ENCODE peak calls at places on chromosomes 6 and 20, in five cellular contexts. M is K562, Y is HCT116, O is endothelial cell of umbilical vein, Q is A549. E is an unnamed sample.

GRCh38 chr6:53352360-53352759 is 3.6 kb upstream of the ELOVL5 start:
- DNase-seq in M (peak), Y (no peak), O (no peak), Q (no peak), E (no peak)

GRCh38 chr6:149851461-149851860 is 12.7 kb downstream of the LRP11 start:
- DNase-seq in M (no peak), Y (no peak), O (no peak), Q (no peak), E (no peak)

GRCh38 chr6:135817035-135817434 is 34.5 kb upstream of the PDE7B start:
- DNase-seq in M (no peak), Y (no peak), O (no peak), Q (no peak), E (no peak)

GRCh38 chr20:23047738-23048214 is 1.7 kb downstream of the THBD start:
- DNase-seq in M (no peak), Y (no peak), O (peak), Q (no peak), E (no peak)

GRCh38 chr6:156598316-156598715 is 178.9 kb upstream of the ARID1B start:
- DNase-seq in M (no peak), Y (no peak), O (no peak), Q (no peak), E (no peak)

GRCh38 chr20:58709013-58709702 is 16.6 kb downstream of the NPEPL1 start:
- DNase-seq in M (no peak), Y (no peak), O (no peak), Q (no peak), E (peak)

GRCh38 chr6:34650823-34651222 is 45.7 kb downstream of the ILRUN start:
- DNase-seq in M (no peak), Y (no peak), O (no peak), Q (no peak), E (no peak)

GRCh38 chr6:40845588-40845987 is 193.4 kb downstream of the UNC5CL start:
- DNase-seq in M (peak), Y (peak), O (peak), Q (peak), E (no peak)

GRCh38 chr6:53377793-53378192 is 29.0 kb upstream of the ELOVL5 start:
- DNase-seq in M (no peak), Y (no peak), O (no peak), Q (no peak), E (no peak)

GRCh38 chr20:53795170-53795569 is 201.5 kb upstream of the ZNF217 start:
- DNase-seq in M (no peak), Y (no peak), O (no peak), Q (no peak), E (no peak)

GRCh38 chr6:80132942-80133517 is 26.6 kb downstream of the BCKDHB start:
- DNase-seq in M (peak), Y (peak), O (peak), Q (peak), E (peak)

GRCh38 chr6:136059308-136059707 is 190.8 kb downstream of the MTFR2 start:
- DNase-seq in M (no peak), Y (no peak), O (no peak), Q (no peak), E (no peak)

GRCh38 chr20:32792316-32792715 is 27.4 kb upstream of the MAPRE1 start:
- DNase-seq in M (no peak), Y (no peak), O (no peak), Q (no peak), E (no peak)

GRCh38 chr6:35718354-35718695 is 18.5 kb upstream of the ARMC12 start:
- DNase-seq in M (no peak), Y (no peak), O (no peak), Q (no peak), E (no peak)

DNA sequence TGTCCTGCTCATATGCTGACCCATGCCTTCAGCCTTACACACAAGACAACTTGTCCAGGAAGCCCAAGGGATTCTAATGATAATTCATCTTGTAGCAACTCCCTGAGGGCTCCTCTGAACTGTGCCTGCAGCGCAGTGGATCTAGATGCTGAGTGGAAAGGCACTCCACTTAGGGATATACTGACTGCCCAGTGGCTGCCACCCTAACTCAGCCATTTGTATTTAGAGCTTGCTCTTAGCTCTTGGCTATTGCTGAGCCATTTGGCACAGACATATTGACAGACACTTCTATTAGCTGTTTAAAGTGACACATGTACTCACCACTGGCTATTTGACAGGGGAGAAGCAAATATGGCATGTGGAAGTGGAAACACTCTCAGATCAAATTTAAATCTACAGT is 278.3 kb upstream of the SGK1 start:
- DNase-seq in M (no peak), Y (no peak), O (no peak), Q (no peak), E (no peak)
- TF ChIP-seq MAX in M (no peak), Y (no peak), O (no peak), Q (no peak), E (no peak)

DNA sequence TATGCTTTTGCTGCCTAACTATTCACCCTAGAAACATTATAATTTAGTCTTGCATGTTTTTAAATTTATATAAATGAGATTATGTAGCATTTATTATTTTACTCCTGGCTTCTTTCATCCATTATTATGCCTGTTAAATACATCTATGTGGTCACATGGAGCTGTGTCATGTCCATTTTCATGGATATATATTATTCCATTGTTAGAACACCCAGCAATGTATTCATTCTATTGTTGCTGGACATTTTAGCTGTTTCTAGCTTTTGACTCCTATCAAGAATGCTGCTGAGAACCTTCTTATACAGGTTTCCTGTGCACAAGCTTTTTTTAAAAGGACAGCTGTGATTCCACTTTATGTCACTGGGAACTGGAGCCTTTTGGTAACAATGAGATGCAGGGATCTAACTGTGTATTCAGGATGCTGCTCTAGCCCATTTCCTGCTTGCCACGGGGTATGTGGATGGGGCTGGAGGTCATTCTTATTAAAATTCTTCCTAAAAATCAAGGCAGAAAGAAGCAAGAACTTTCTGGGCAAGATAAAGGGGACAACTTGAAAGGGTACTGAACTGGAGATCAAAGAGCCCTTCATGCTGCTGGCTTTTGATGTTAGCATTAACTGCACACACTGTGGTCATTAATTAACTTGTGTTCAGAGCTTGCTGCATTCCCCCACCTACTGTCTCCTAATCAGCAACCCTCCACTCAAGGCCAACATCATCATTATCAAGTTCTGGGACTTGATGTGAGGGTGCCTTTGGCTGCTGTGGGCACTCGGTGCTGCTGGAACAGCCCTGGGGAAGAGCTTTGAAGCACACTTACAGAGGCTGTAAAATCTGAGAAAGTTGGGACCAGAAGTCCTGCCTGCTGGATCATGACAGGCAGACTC is 96.6 kb upstream of the AKIRIN2 start:
- DNase-seq in M (no peak), Y (no peak), O (no peak), Q (no peak), E (no peak)
- TF ChIP-seq MAX in M (no peak), Y (no peak), O (no peak), Q (no peak), E (no peak)

GRCh38 chr6:33623895-33624381 is 2.8 kb downstream of the ITPR3 start:
- DNase-seq in M (no peak), Y (no peak), O (no peak), Q (no peak), E (no peak)

GRCh38 chr6:33620158-33620583 is 951 bp upstream of the ITPR3 start:
- DNase-seq in M (peak), Y (no peak), O (peak), Q (no peak), E (peak)

GRCh38 chr6:33620584-33621395 is at the start of gene ITPR3:
- DNase-seq in M (peak), Y (peak), O (peak), Q (peak), E (peak)

GRCh38 chr6:33622456-33623431 is 1.6 kb downstream of the ITPR3 start:
- DNase-seq in M (peak), Y (no peak), O (no peak), Q (no peak), E (no peak)

GRCh38 chr6:33621396-33622388 is 570 bp downstream of the ITPR3 start:
- DNase-seq in M (peak), Y (no peak), O (peak), Q (no peak), E (no peak)
- TF ChIP-seq MAX in M (peak), Y (no peak), O (no peak), Q (no peak), E (no peak)

GRCh38 chr6:152954443-152954842 is 28.4 kb downstream of the FBXO5 start:
- DNase-seq in M (peak), Y (no peak), O (no peak), Q (no peak), E (no peak)
- TF ChIP-seq MAX in M (no peak), Y (no peak), O (no peak), Q (no peak), E (no peak)

DNA sequence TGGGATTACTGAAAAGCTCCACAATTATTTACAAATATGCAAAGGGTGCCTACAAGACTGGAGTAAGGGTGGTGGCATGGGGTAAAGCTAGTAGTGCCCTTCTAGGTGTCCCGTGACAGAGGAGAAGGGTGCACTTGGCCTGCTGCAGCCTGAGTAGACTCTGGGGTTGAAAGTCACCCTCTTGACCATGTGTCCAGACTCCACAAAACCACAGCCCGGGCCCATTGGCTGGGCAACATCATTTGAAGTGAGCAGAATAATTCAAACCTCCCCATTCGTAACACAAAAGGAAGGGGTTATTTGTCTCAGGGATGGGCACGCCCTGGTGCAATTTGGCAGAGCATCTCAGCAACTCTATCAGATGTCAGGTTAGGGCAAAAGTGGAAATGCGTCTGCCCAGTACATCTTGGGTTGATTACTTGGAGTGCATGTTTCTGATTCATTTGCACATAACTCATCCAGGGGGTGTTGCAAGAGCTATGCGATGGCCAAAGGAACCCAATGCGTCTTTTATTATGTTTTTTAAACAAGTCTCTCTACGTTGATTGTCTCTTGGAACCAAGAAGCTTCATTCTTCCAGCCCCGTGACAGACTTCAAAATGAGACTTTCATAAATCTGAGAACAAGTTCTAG is 56.7 kb downstream of the ISM1 start:
- DNase-seq in M (no peak), Y (no peak), O (no peak), Q (no peak), E (no peak)
- TF ChIP-seq MAX in M (no peak), Y (no peak), O (no peak), Q (no peak), E (no peak)

GRCh38 chr6:91482498-91482897 is 895.6 kb upstream of the MAP3K7 start:
- DNase-seq in M (peak), Y (no peak), O (peak), Q (no peak), E (no peak)
- TF ChIP-seq MAX in M (no peak), Y (no peak), O (no peak), Q (no peak), E (no peak)

GRCh38 chr20:34539756-34540155 is 18.8 kb upstream of the MAP1LC3A start:
- DNase-seq in M (no peak), Y (no peak), O (no peak), Q (no peak), E (no peak)
- TF ChIP-seq MAX in M (no peak), Y (no peak), O (no peak), Q (no peak), E (no peak)

GRCh38 chr20:62759981-62760431 is 36.3 kb upstream of the MRGBP start:
- DNase-seq in M (no peak), Y (no peak), O (no peak), Q (no peak), E (no peak)
- TF ChIP-seq MAX in M (no peak), Y (no peak), O (no peak), Q (no peak), E (no peak)

DNA sequence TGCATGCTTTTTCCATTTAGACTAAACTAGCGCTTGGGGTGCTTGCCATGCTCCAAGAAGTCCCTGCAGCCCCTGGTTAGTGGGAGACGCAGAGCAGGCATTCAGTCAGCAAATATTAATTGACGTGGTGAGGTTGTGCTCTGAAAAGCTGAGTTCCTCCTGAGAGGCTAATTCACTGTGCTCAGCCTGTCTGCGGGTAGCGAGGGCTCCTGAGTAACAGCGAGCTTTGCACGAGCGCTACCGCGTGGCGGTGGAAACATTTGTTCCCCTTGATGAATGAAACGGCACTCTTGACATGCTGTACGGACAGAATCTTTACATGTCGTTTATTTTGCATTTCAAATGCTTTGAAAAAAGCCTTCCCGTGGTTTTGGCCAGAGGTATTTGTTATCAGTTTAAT is 170.6 kb upstream of the AGPAT4 start:
- DNase-seq in M (peak), Y (no peak), O (no peak), Q (no peak), E (no peak)
- TF ChIP-seq MAX in M (no peak), Y (no peak), O (no peak), Q (no peak), E (no peak)

GRCh38 chr6:44049989-44050871 is 77.0 kb downstream of the MRPL14 start:
- DNase-seq in M (no peak), Y (no peak), O (no peak), Q (no peak), E (no peak)
- TF ChIP-seq MAX in M (no peak), Y (no peak), O (no peak), Q (no peak), E (no peak)

E was measured in SK-N-SH.